ENCODE peak calls at places on chromosome 7, in five cellular contexts. J, G, X, D and H are unnamed samples.

GRCh38 chr7:158368449-158368848 is 219.2 kb downstream of the PTPRN2 start:
- DNase-seq in X (no peak), D (no peak), G (no peak), J (no peak), H (no peak)

GRCh38 chr7:158710651-158711102 is 6.1 kb upstream of the NCAPG2 start:
- DNase-seq in D (peak; percentile 20), G (no peak), X (no peak), J (no peak), H (no peak)

GRCh38 chr7:26856481-26856880 is 7.9 kb downstream of the SKAP2 start:
- DNase-seq in D (no peak), X (no peak), J (no peak), G (no peak), H (no peak)

GRCh38 chr7:73391396-73391795 is 42.2 kb upstream of the FZD9 start:
- DNase-seq in G (no peak), X (no peak), J (no peak), D (no peak), H (no peak)

GRCh38 chr7:101097561-101097960 is 12.3 kb downstream of the TRIM56 start:
- DNase-seq in G (no peak), D (no peak), J (no peak), X (no peak), H (no peak)

GRCh38 chr7:17719998-17720397 is 220.3 kb downstream of the SNX13 start:
- DNase-seq in G (no peak), X (no peak), J (no peak), D (no peak), H (no peak)

GRCh38 chr7:112225006-112225405 is 18.5 kb downstream of the ZNF277 start:
- DNase-seq in D (no peak), X (no peak), G (no peak), J (no peak), H (no peak)

GRCh38 chr7:90455163-90456030 is 14.0 kb upstream of the PTTG1IP2 start:
- DNase-seq in X (peak; percentile 7), D (no peak), G (peak; percentile 10), J (peak; percentile 49), H (no peak)

GRCh38 chr7:15780271-15780670 is 93.8 kb upstream of the MEOX2 start:
- DNase-seq in X (no peak), G (no peak), D (no peak), J (no peak), H (no peak)

GRCh38 chr7:2376351-2377154 is 21.9 kb downstream of the EIF3B start:
- DNase-seq in D (no peak), X (no peak), J (no peak), G (no peak), H (no peak)

GRCh38 chr7:113283861-113284260 is 165.5 kb upstream of the SMIM30 start:
- DNase-seq in X (no peak), G (no peak), D (no peak), J (no peak), H (no peak)

GRCh38 chr7:16594061-16594460 is 51.5 kb downstream of the ANKMY2 start:
- DNase-seq in G (no peak), J (no peak), D (no peak), X (no peak), H (no peak)

GRCh38 chr7:117645456-117646181 is 165.8 kb downstream of the CFTR start:
- DNase-seq in X (no peak), J (no peak), D (no peak), G (no peak), H (no peak)

GRCh38 chr7:2474813-2475677 is 1.2 kb downstream of the GRIFIN start:
- DNase-seq in G (peak; percentile 29), J (no peak), D (no peak), X (no peak), H (no peak)

GRCh38 chr7:70215491-70215890 is 617.2 kb downstream of the AUTS2 start:
- DNase-seq in G (no peak), X (no peak), J (no peak), D (no peak), H (no peak)

GRCh38 chr7:96016056-96016455 is 243.7 kb downstream of the DYNC1I1 start:
- DNase-seq in J (no peak), G (no peak), D (no peak), X (no peak), H (no peak)

GRCh38 chr7:99562832-99563231 is 4.4 kb downstream of the ZNF655 start:
- DNase-seq in D (no peak), X (no peak), J (no peak), G (peak; percentile 67), H (peak; percentile 70)

GRCh38 chr7:97016392-97017196 is 8.0 kb downstream of the DLX5 start:
- DNase-seq in G (peak; percentile 76), D (peak; percentile 84), J (peak; percentile 57), X (no peak), H (no peak)

GRCh38 chr7:101315336-101315735 is 6.3 kb downstream of the IFT22 start:
- DNase-seq in G (peak; percentile 55), J (no peak), X (no peak), D (peak; percentile 81), H (peak; percentile 80)

GRCh38 chr7:157751351-157751750 is 414.5 kb downstream of the DNAJB6 start:
- DNase-seq in J (no peak), D (no peak), G (no peak), X (no peak), H (no peak)

GRCh38 chr7:32347244-32347828 is 142.8 kb downstream of the LSM5 start:
- DNase-seq in J (no peak), G (peak; percentile 5), D (peak; percentile 64), X (no peak), H (peak; percentile 23)

GRCh38 chr7:130324270-130324669 is 20.3 kb upstream of the CPA5 start:
- DNase-seq in D (no peak), J (no peak), G (no peak), X (no peak), H (no peak)

GRCh38 chr7:136594739-136595144 is 273.7 kb upstream of the CHRM2 start:
- DNase-seq in G (no peak), J (no peak), D (no peak), X (no peak), H (no peak)

GRCh38 chr7:34128762-34129161 is 223.4 kb downstream of the BMPER start:
- DNase-seq in G (no peak), J (no peak), X (no peak), D (no peak), H (no peak)

GRCh38 chr7:144824360-144824759 is 11.5 kb downstream of the TPK1 start:
- DNase-seq in D (no peak), G (no peak), X (no peak), J (no peak), H (no peak)

GRCh38 chr7:133948588-133948987 is 178.6 kb upstream of the LRGUK start:
- DNase-seq in D (no peak), X (no peak), G (no peak), J (no peak), H (no peak)

GRCh38 chr7:39595102-39595620 is 28.2 kb upstream of the RALA start:
- DNase-seq in X (no peak), J (no peak), D (no peak), G (peak; percentile 16), H (no peak)

GRCh38 chr7:130353196-130353595 is 8.6 kb downstream of the CPA5 start:
- DNase-seq in X (no peak), D (no peak), J (no peak), G (no peak), H (no peak)

GRCh38 chr7:77734590-77735421 is 38.5 kb downstream of the RSBN1L start:
- DNase-seq in X (no peak), G (no peak), J (no peak), D (no peak), H (no peak)

GRCh38 chr7:152615052-152615741 is 60.7 kb downstream of the XRCC2 start:
- DNase-seq in G (peak; percentile 66), J (no peak), X (no peak), D (no peak), H (no peak)

GRCh38 chr7:99499356-99499712 is 747 bp downstream of the ZNF394 start:
- DNase-seq in D (no peak), X (no peak), G (no peak), J (no peak), H (no peak)

GRCh38 chr7:77570330-77571011 is 33.4 kb downstream of the PTPN12 start:
- DNase-seq in X (no peak), D (no peak), J (no peak), G (peak; percentile 41), H (no peak)

GRCh38 chr7:55571534-55572377 is 546 bp downstream of the VOPP1 start:
- DNase-seq in D (peak; percentile 79), G (peak; percentile 34), X (no peak), J (peak; percentile 46), H (no peak)

GRCh38 chr7:51310131-51310583 is 6.5 kb downstream of the COBL start:
- DNase-seq in D (peak; percentile 48), X (no peak), J (no peak), G (no peak), H (no peak)

GRCh38 chr7:50628469-50629084 is 63.4 kb upstream of the DDC start:
- DNase-seq in D (no peak), J (no peak), X (no peak), G (peak; percentile 9), H (no peak)

GRCh38 chr7:151505433-151505832 is 14.3 kb downstream of the RHEB start:
- DNase-seq in G (no peak), X (no peak), D (no peak), J (no peak), H (no peak)

GRCh38 chr7:151504715-151505326 is 14.9 kb downstream of the RHEB start:
- DNase-seq in D (no peak), G (no peak), X (no peak), J (no peak), H (no peak)

GRCh38 chr7:151505836-151506468 is 13.7 kb downstream of the RHEB start:
- DNase-seq in J (no peak), D (no peak), G (no peak), X (no peak), H (no peak)

GRCh38 chr7:151501676-151502075 is 18.0 kb downstream of the RHEB start:
- DNase-seq in X (no peak), D (no peak), G (no peak), J (no peak), H (no peak)

GRCh38 chr7:151503902-151504714 is 15.6 kb downstream of the RHEB start:
- DNase-seq in X (no peak), G (peak; percentile 85), D (no peak), J (no peak), H (no peak)
- TF ChIP-seq SUZ12 in X (no peak), G (no peak), D (no peak), J (no peak), H (no peak)

GRCh38 chr7:30918676-30919075 is 7.0 kb downstream of the AQP1 start:
- DNase-seq in X (no peak), G (no peak), D (no peak), J (no peak), H (no peak)
- TF ChIP-seq SUZ12 in X (no peak), G (no peak), D (no peak), J (no peak), H (no peak)

DNA sequence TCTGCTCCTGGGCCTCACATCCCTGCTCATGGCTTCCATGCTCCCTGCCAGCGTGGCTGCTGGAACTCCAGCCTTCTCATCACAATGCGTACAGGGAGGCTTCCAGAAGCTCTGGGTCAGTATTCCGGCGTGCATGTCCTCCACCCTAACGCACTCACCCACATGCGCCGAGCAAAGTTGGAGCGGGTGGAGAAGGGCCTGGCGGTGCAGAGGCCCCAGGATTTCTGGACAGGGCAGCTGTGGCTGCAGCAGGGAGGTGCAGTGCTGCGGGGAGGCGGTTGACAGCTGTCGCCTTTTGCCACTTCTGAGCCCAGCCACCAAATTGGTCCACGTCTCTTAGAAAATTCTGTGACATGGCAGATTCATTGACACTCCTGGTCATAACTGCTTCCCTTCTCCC is 33.6 kb upstream of the FAM20C start:
- DNase-seq in G (no peak), J (no peak), D (no peak), X (no peak), H (no peak)
- TF ChIP-seq SUZ12 in G (no peak), J (no peak), D (no peak), X (no peak), H (no peak)

GRCh38 chr7:80858141-80858903 is 60.5 kb downstream of the SEMA3C start:
- DNase-seq in J (no peak), G (peak; percentile 50), X (no peak), D (no peak), H (no peak)
- TF ChIP-seq SUZ12 in J (no peak), G (no peak), X (no peak), D (no peak), H (no peak)